ENCODE peak calls at places on chromosomes 7 and 10, in four cellular contexts. S is endothelial cell, W is foreskin fibroblast, R is NCI-H146. D is an unnamed sample.
A peak's percentile ranks its signal among the peaks of the same experiment; 100 is the strongest.

GRCh38 chr7:66330961-66331360 is 125.8 kb downstream of the TPST1 start:
- DNase-seq in R (no peak), S (no peak), W (no peak), D (peak; percentile 36)

GRCh38 chr10:96873756-96874467 is 41.8 kb downstream of the LCOR start:
- DNase-seq in R (no peak), W (no peak), S (no peak), D (no peak)

GRCh38 chr10:122348512-122348911 is 26.0 kb upstream of the PLEKHA1 start:
- DNase-seq in W (no peak), S (no peak), R (peak; percentile 53), D (no peak)

GRCh38 chr10:103983367-103983911 is 16.5 kb downstream of the SLK start:
- DNase-seq in W (no peak), S (no peak), R (no peak), D (no peak)

GRCh38 chr7:94374231-94374630 is 20.5 kb upstream of the COL1A2 start:
- DNase-seq in W (peak; percentile 93), R (no peak), S (peak; percentile 26), D (peak; percentile 85)

GRCh38 chr7:90201500-90201899 is 10.0 kb upstream of the STEAP2 start:
- DNase-seq in S (no peak), R (no peak), W (no peak), D (no peak)

GRCh38 chr7:128103498-128104108 is 72.4 kb upstream of the LRRC4 start:
- DNase-seq in R (no peak), S (no peak), W (no peak), D (peak; percentile 53)

GRCh38 chr7:2212906-2213305 is 19.8 kb downstream of the MAD1L1 start:
- DNase-seq in W (no peak), R (no peak), S (no peak), D (no peak)

GRCh38 chr10:58952747-58953466 is 223.5 kb upstream of the PHYHIPL start:
- DNase-seq in W (no peak), S (peak; percentile 54), R (peak; percentile 14), D (peak; percentile 35)

GRCh38 chr7:31079126-31079918 is 27.2 kb downstream of the ADCYAP1R1 start:
- DNase-seq in S (no peak), W (no peak), R (no peak), D (no peak)

GRCh38 chr10:87966454-87966853 is 103.0 kb downstream of the PTEN start:
- DNase-seq in R (no peak), W (no peak), S (no peak), D (no peak)

GRCh38 chr7:36260481-36260880 is 107.4 kb downstream of the EEPD1 start:
- DNase-seq in S (no peak), W (no peak), R (no peak), D (no peak)

GRCh38 chr7:129553861-129554530 is 51.7 kb downstream of the SMKR1 start:
- DNase-seq in R (peak; percentile 97), W (peak; percentile 50), S (no peak), D (peak; percentile 26)

GRCh38 chr7:157818701-157819516 is 482.1 kb downstream of the DNAJB6 start:
- DNase-seq in W (no peak), S (no peak), R (no peak), D (no peak)

GRCh38 chr7:112184455-112184854 is 21.7 kb downstream of the DOCK4 start:
- DNase-seq in R (no peak), S (no peak), W (no peak), D (no peak)

GRCh38 chr7:36670585-36671431 is 53.5 kb downstream of the AOAH start:
- DNase-seq in W (peak; percentile 34), R (peak; percentile 66), S (peak; percentile 73), D (peak; percentile 57)

GRCh38 chr10:2700626-2701305 is 366.6 kb upstream of the PFKP start:
- DNase-seq in S (no peak), R (no peak), W (no peak), D (no peak)

GRCh38 chr7:159062596-159062995 is 82.1 kb downstream of the VIPR2 start:
- DNase-seq in S (no peak), W (no peak), R (no peak), D (no peak)

D was measured in AG08396.